ENCODE peak calls at places on chromosomes 7 and 10, in five cellular contexts. A, E, V, I and W are unnamed samples.

GRCh38 chr7:24135003-24135817 is 148.8 kb upstream of the NPY start:
- DNase-seq in E (no peak), A (no peak), I (no peak), V (no peak), W (no peak)

GRCh38 chr7:47143344-47143743 is 438.6 kb downstream of the TNS3 start:
- DNase-seq in V (no peak), I (no peak), A (no peak), E (no peak), W (no peak)

GRCh38 chr7:67462781-67463191 is 466.2 kb downstream of the TYW1 start:
- DNase-seq in V (no peak), I (no peak), A (no peak), E (no peak), W (no peak)

GRCh38 chr7:129439963-129440625 is 5.9 kb downstream of the STRIP2 start:
- DNase-seq in V (no peak), A (no peak), I (no peak), E (no peak), W (no peak)

GRCh38 chr7:39306028-39306570 is 260.1 kb upstream of the YAE1 start:
- DNase-seq in E (no peak), A (no peak), V (no peak), I (no peak), W (no peak)

GRCh38 chr7:29345590-29345989 is 151.0 kb downstream of the CHN2 start:
- DNase-seq in I (no peak), E (no peak), V (no peak), A (peak; percentile 33), W (no peak)

GRCh38 chr10:132446195-132446581 is 49.2 kb downstream of the PWWP2B start:
- DNase-seq in E (no peak), A (no peak), I (no peak), V (no peak), W (no peak)

GRCh38 chr10:122181901-122182799 is 88.9 kb upstream of the BTBD16 start:
- DNase-seq in V (no peak), A (peak; percentile 65), I (no peak), E (no peak), W (no peak)

GRCh38 chr7:101950450-101951119 is 133.2 kb downstream of the CUX1 start:
- DNase-seq in I (no peak), A (peak; percentile 76), V (no peak), E (no peak), W (no peak)

GRCh38 chr7:73387908-73388414 is 45.6 kb upstream of the FZD9 start:
- DNase-seq in I (no peak), A (no peak), E (no peak), V (no peak), W (no peak)

GRCh38 chr7:92177362-92177761 is 1.6 kb downstream of the LRRD1 start:
- DNase-seq in A (no peak), V (no peak), E (no peak), I (no peak), W (no peak)

GRCh38 chr10:110936757-110937156 is 17.4 kb downstream of the SHOC2 start:
- DNase-seq in E (no peak), A (no peak), I (no peak), V (no peak), W (no peak)

GRCh38 chr7:112484671-112485097 is 3.9 kb downstream of the LSMEM1 start:
- DNase-seq in V (no peak), A (no peak), E (no peak), I (no peak), W (peak; percentile 77)

GRCh38 chr10:72044417-72045041 is 43.8 kb downstream of the SPOCK2 start:
- DNase-seq in I (no peak), A (peak; percentile 61), E (no peak), V (no peak), W (no peak)

GRCh38 chr10:96244354-96244753 is 27.0 kb downstream of the BLNK start:
- DNase-seq in E (no peak), I (no peak), V (peak; percentile 70), A (no peak), W (no peak)

GRCh38 chr10:49679480-49679893 is at the start of gene C10orf53:
- DNase-seq in E (no peak), I (no peak), V (peak; percentile 18), A (peak; percentile 93), W (no peak)

GRCh38 chr7:13036256-13036765 is 348.9 kb downstream of the ARL4A start:
- DNase-seq in V (no peak), A (no peak), E (no peak), I (no peak), W (no peak)

GRCh38 chr10:3056280-3057037 is 10.9 kb upstream of the PFKP start:
- DNase-seq in V (no peak), E (no peak), I (no peak), A (no peak), W (no peak)

GRCh38 chr10:81872206-81872605 is 2.8 kb upstream of the NRG3 start:
- DNase-seq in E (no peak), I (no peak), A (no peak), V (no peak), W (no peak)

GRCh38 chr7:137597856-137598255 is 248.9 kb downstream of the DGKI start:
- DNase-seq in I (no peak), E (no peak), V (no peak), A (no peak), W (no peak)

GRCh38 chr10:4330626-4331025 is 495.4 kb upstream of the AKR1E2 start:
- DNase-seq in V (no peak), E (no peak), I (no peak), A (no peak), W (no peak)

GRCh38 chr10:103451091-103451801 is 924 bp downstream of the CALHM2 start:
- DNase-seq in V (no peak), A (peak; percentile 76), I (peak; percentile 82), E (peak; percentile 25), W (no peak)

GRCh38 chr10:28676297-28676967 is 889 bp upstream of the BAMBI start:
- DNase-seq in V (no peak), E (no peak), A (peak; percentile 69), I (peak; percentile 67), W (no peak)

GRCh38 chr7:158067219-158067930 is 520.2 kb downstream of the PTPRN2 start:
- DNase-seq in A (no peak), V (no peak), E (no peak), I (no peak), W (no peak)

GRCh38 chr7:110944966-110945644 is 145.8 kb upstream of the LRRN3 start:
- DNase-seq in V (no peak), E (no peak), A (peak; percentile 2), I (no peak), W (no peak)

GRCh38 chr7:80699030-80699638 is 60.7 kb downstream of the CD36 start:
- DNase-seq in V (no peak), E (no peak), I (no peak), A (no peak), W (peak; percentile 78)

GRCh38 chr7:90119178-90119971 is 34.9 kb upstream of the STEAP1 start:
- DNase-seq in I (peak; percentile 64), V (no peak), A (peak; percentile 63), E (no peak), W (no peak)

GRCh38 chr10:101227765-101228681 is 1.2 kb downstream of the LBX1 start:
- DNase-seq in I (no peak), A (peak; percentile 83), E (no peak), V (no peak), W (no peak)

GRCh38 chr7:154503962-154504550 is 451.9 kb downstream of the DPP6 start:
- DNase-seq in I (no peak), V (peak; percentile 4), E (no peak), A (no peak), W (peak; percentile 41)

GRCh38 chr7:152735443-152736004 is 24.0 kb upstream of the ACTR3B start:
- DNase-seq in A (peak; percentile 41), I (no peak), E (no peak), V (no peak), W (no peak)

GRCh38 chr10:63219749-63220148 is 86.6 kb downstream of the NRBF2 start:
- DNase-seq in I (no peak), A (no peak), V (no peak), E (no peak), W (no peak)

GRCh38 chr10:128566376-128566968 is 440.2 kb upstream of the MKI67 start:
- DNase-seq in E (no peak), V (no peak), A (no peak), I (no peak), W (no peak)

GRCh38 chr10:21020545-21020944 is 123.4 kb upstream of the NEBL start:
- DNase-seq in E (no peak), I (no peak), V (peak; percentile 20), A (peak; percentile 46), W (no peak)

GRCh38 chr7:70585071-70585470 is 546.9 kb upstream of the GALNT17 start:
- DNase-seq in E (no peak), I (no peak), V (no peak), A (peak; percentile 72), W (no peak)

GRCh38 chr10:52420656-52421055 is 106.6 kb downstream of the DKK1 start:
- DNase-seq in V (no peak), E (no peak), I (no peak), A (no peak), W (no peak)